ENCODE peak calls at places on chromosomes 4 and X, in six cellular contexts. Q, F, M, E, Z and X are unnamed samples.

GRCh38 chr4:48831532-48832015 is 686 bp downstream of the OCIAD1 start:
- DNase-seq in Q (no peak), F (no peak), M (no peak), E (no peak), Z (no peak), X (no peak)

GRCh38 chr4:138826754-138827153 is 188.8 kb upstream of the NOCT start:
- DNase-seq in Q (no peak), F (no peak), M (no peak), E (no peak), Z (no peak), X (no peak)

GRCh38 chrX:118510076-118510475 is 14.5 kb downstream of the DOCK11 start:
- DNase-seq in Q (no peak), F (peak; percentile 38), M (no peak), E (no peak), Z (no peak), X (no peak)

GRCh38 chr4:17492058-17492741 is 19.7 kb downstream of the QDPR start:
- DNase-seq in Q (no peak), F (no peak), M (no peak), E (no peak), Z (peak; percentile 31), X (no peak)

GRCh38 chr4:87949961-87950360 is 25.6 kb upstream of the SPP1 start:
- DNase-seq in Q (peak; percentile 18), F (no peak), M (no peak), E (no peak), Z (peak; percentile 17), X (peak; percentile 69)

GRCh38 chr4:81032805-81033684 is 2.5 kb downstream of the BMP3 start:
- DNase-seq in Q (peak; percentile 77), F (no peak), M (no peak), E (no peak), Z (no peak), X (no peak)

GRCh38 chrX:34880656-34881055 is 61.9 kb upstream of the FAM47B start:
- DNase-seq in Q (peak; percentile 63), F (no peak), M (no peak), E (no peak), Z (peak; percentile 37), X (peak; percentile 29)

GRCh38 chr4:5409237-5409636 is 299.1 kb downstream of the EVC2 start:
- DNase-seq in Q (no peak), F (no peak), M (no peak), E (no peak), Z (no peak), X (no peak)

GRCh38 chrX:65874110-65874509 is 165.8 kb downstream of the VSIG4 start:
- DNase-seq in Q (no peak), F (no peak), M (no peak), E (no peak), Z (no peak), X (no peak)

GRCh38 chr4:87241341-87241740 is 20.9 kb upstream of the KLHL8 start:
- DNase-seq in Q (no peak), F (no peak), M (no peak), E (no peak), Z (no peak), X (no peak)

GRCh38 chrX:109773374-109773773 is 40.3 kb upstream of the ACSL4 start:
- DNase-seq in Q (no peak), F (no peak), M (no peak), E (no peak), Z (no peak), X (no peak)

GRCh38 chr4:142883433-142883832 is 37.3 kb upstream of the INPP4B start:
- DNase-seq in Q (peak; percentile 23), F (no peak), M (no peak), E (no peak), Z (peak; percentile 6), X (no peak)

GRCh38 chr4:61312526-61312925 is 112.4 kb downstream of the ADGRL3 start:
- DNase-seq in Q (peak; percentile 59), F (no peak), M (no peak), E (no peak), Z (peak; percentile 38), X (no peak)

GRCh38 chrX:107716045-107716684 is 59.4 kb downstream of the TSC22D3 start:
- DNase-seq in Q (peak; percentile 28), F (peak; percentile 45), M (no peak), E (no peak), Z (peak; percentile 32), X (no peak)

GRCh38 chr4:15882675-15883086 is 55.9 kb downstream of the FGFBP1 start:
- DNase-seq in Q (peak; percentile 82), F (peak; percentile 44), M (peak; percentile 39), E (no peak), Z (peak; percentile 90), X (peak; percentile 50)

GRCh38 chrX:63350979-63351616 is at the start of gene SPIN4:
- DNase-seq in Q (peak; percentile 89), F (peak; percentile 86), M (peak; percentile 88), E (peak; percentile 39), Z (peak; percentile 94), X (peak; percentile 42)

GRCh38 chrX:41730101-41730500 is 6.1 kb downstream of the GPR82 start:
- DNase-seq in Q (no peak), F (no peak), M (no peak), E (no peak), Z (peak; percentile 33), X (no peak)

GRCh38 chrX:138082881-138083280 is 517.0 kb downstream of the ZIC3 start:
- DNase-seq in Q (peak; percentile 87), F (no peak), M (no peak), E (no peak), Z (no peak), X (no peak)

GRCh38 chr4:118783887-118784286 is 52.0 kb downstream of the SEC24D start:
- DNase-seq in Q (no peak), F (peak; percentile 22), M (no peak), E (no peak), Z (peak; percentile 56), X (no peak)

GRCh38 chr4:141133146-141134006 is at the start of gene RNF150:
- DNase-seq in Q (peak; percentile 79), F (peak; percentile 83), M (peak; percentile 60), E (peak; percentile 29), Z (peak; percentile 86), X (peak; percentile 57)

GRCh38 chr4:26351685-26352084 is 30.9 kb downstream of the RBPJ start:
- DNase-seq in Q (no peak), F (no peak), M (no peak), E (no peak), Z (no peak), X (no peak)

GRCh38 chr4:179695175-179695574 is 2252.9 kb upstream of the AGA start:
- DNase-seq in Q (peak; percentile 66), F (no peak), M (no peak), E (no peak), Z (peak; percentile 0), X (peak; percentile 52)

GRCh38 chrX:101260435-101260834 is 30.7 kb downstream of the TAF7L start:
- DNase-seq in Q (peak; percentile 5), F (no peak), M (no peak), E (no peak), Z (peak; percentile 14), X (no peak)

GRCh38 chrX:12610079-12610478 is 181.1 kb upstream of the PRPS2 start:
- DNase-seq in Q (peak; percentile 78), F (no peak), M (no peak), E (no peak), Z (peak; percentile 60), X (peak; percentile 26)

GRCh38 chr4:171928336-171928735 is 115.1 kb downstream of the GALNTL6 start:
- DNase-seq in Q (no peak), F (no peak), M (no peak), E (no peak), Z (no peak), X (no peak)

DNA sequence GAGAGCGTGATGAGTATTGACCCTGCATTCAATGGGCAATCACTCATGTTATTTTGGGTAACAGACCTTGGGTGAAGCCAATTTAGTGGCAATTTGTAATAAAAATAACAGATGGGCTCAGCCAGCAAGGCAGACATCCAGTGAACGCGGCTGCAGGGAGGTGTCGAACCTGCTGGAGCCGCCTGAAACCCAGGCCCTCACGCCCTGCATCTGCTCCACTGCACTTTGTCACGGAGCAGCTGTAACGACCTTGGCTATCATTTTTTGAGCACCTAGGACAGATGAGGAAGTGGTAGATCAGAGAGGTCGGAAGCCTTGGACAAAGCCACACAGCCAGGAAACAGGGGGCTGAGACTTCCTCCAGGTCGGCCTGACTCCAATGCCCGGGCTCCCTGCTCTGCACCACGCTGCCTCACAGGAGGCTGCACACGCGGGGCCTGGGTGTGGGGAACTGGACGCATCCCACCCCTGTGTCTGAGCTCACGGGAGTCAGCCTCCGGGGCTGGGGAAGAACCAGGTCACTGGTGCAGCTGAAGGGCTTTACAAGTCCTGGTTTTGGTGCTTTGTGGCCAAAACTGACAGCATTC is 19.4 kb downstream of the HMX1 start:
- DNase-seq in Q (no peak), F (no peak), M (no peak), E (no peak), Z (no peak), X (no peak)
- H3K27me3 ChIP-seq in Q (peaks cover 77% of the 10 kb centered on the region), F (peaks cover 49% of the 10 kb centered on the region), M (peaks cover 98% of the 10 kb centered on the region), E (peaks cover 3% of the 10 kb centered on the region), Z (peaks cover 84% of the 10 kb centered on the region), X (peaks cover 35% of the 10 kb centered on the region)

DNA sequence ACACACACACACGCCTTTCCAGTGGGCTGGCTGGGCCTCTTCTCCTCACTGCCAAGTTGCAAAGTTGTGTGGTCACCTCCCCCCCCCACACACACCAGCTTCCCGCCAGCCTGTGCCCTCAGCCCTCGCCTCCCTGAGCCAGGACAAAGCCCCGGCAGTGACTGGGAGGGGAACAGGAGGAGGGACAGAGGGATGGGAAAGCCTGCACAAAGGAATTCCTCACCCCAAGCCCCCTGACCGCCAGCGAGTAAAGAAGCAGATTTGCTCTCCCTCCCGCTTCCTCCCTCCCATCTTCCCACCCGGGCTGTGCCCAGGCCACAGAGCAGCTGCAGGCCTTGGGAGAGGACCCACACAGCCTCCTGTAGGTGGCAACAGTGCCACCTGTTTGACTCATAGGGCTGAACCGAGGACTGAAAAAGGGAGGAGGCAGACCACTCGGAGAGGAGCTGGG is at the start of gene GDPD2:
- DNase-seq in Q (peak; percentile 54), F (no peak), M (peak; percentile 39), E (no peak), Z (peak; percentile 48), X (no peak)
- TF ChIP-seq CTCF in Q (peak; percentile 63), F (peak; percentile 27), M (no peak), E (peak; percentile 47), Z (no peak), X (peak; percentile 52)

GRCh38 chr4:147730333-147730732 is 1.6 kb upstream of the ARHGAP10 start:
- DNase-seq in Q (peak; percentile 4), F (no peak), M (no peak), E (no peak), Z (no peak), X (no peak)
- H3K27me3 ChIP-seq in Q (no peaks in the 10 kb centered on the region), F (no peaks in the 10 kb centered on the region), M (no peaks in the 10 kb centered on the region), E (no peaks in the 10 kb centered on the region), Z (no peaks in the 10 kb centered on the region), X (no peaks in the 10 kb centered on the region)

DNA sequence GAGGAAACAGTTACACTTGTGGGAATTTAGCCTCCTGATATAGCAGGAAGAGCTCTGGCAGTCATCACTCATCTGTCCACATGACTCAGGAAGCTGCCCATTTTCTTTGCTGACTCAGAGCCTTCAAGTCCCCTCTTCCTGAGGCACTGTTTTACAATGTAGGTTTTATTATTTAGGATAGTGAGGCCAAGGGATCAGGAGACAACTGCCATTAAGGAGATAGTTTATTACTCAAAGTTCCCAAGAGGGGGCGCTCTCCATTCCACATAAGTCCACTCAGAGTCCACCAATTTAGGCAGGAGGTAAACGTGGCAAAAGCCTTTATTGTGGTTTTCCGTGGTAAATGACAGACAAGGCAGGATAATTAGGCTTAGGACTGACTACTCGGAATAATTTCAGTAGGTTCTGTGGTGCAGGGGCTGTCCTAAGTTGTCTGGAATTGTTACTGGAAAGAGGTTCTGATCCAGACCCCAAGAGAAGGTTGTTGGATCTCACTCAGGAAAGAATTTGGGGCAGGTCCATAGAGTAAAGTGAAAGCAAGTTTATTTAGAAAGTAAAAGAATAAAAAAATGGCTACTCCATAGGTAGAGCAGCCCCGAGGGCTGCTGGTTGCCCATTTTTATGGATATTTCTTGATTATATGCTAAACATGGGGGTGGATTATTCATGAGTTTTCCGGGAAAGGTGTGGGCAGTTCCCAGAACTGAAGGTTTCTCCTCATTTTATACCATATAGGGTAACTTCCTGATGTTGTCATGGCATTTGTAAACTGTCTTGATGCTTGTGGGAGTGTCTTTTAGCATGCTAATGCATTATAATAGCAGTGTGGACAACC is 96.0 kb upstream of the RAB40AL start:
- DNase-seq in Q (peak; percentile 80), F (no peak), M (no peak), E (no peak), Z (peak; percentile 18), X (no peak)
- TF ChIP-seq CTCF in Q (peak; percentile 83), F (no peak), M (no peak), E (no peak), Z (peak; percentile 22), X (peak; percentile 18)